ENCODE peak calls at places on chromosomes 2 and 18, in nine cellular contexts. Z, Y, Q, E, P, L, K, U and H are unnamed samples.

GRCh38 chr2:23549051-23549450 is 164.1 kb downstream of the KLHL29 start:
- DNase-seq in Q (no peak), L (no peak), U (no peak), E (no peak), Y (peak; percentile 20), Z (no peak), P (no peak), K (no peak), H (peak; percentile 23)

GRCh38 chr2:26352892-26353291 is 6.3 kb upstream of the ADGRF3 start:
- DNase-seq in P (peak; percentile 62), E (no peak), U (no peak), Z (no peak), Y (peak; percentile 76), Q (no peak), L (no peak), K (no peak), H (no peak)

GRCh38 chr2:240998706-240999000 is 235 bp downstream of the SNED1 start:
- DNase-seq in E (no peak), Z (no peak), P (no peak), Y (no peak), U (no peak), Q (no peak), K (no peak), L (no peak), H (no peak)

GRCh38 chr2:239239607-239240479 is 161.0 kb downstream of the HDAC4 start:
- DNase-seq in E (no peak), K (peak; percentile 83), L (no peak), P (no peak), Y (no peak), Q (no peak), U (peak; percentile 36), Z (no peak), H (peak; percentile 79)

GRCh38 chr18:2568129-2568528 is 3.2 kb downstream of the METTL4 start:
- DNase-seq in P (no peak), K (no peak), Z (no peak), Y (no peak), L (no peak), E (no peak), U (no peak), Q (no peak), H (no peak)

GRCh38 chr2:215540646-215541045 is 104.8 kb upstream of the FN1 start:
- DNase-seq in P (no peak), U (no peak), Z (no peak), L (peak; percentile 91), Q (no peak), K (peak; percentile 38), Y (peak; percentile 92), E (peak; percentile 83), H (no peak)

GRCh38 chr2:63614983-63615945 is 26.5 kb downstream of the MDH1 start:
- DNase-seq in L (no peak), Q (no peak), K (no peak), P (no peak), U (peak; percentile 35), Y (peak; percentile 27), E (peak; percentile 36), Z (no peak), H (no peak)

GRCh38 chr2:45004569-45005181 is 4.6 kb downstream of the SIX2 start:
- DNase-seq in E (no peak), Z (no peak), Q (no peak), P (no peak), U (no peak), Y (peak; percentile 35), L (no peak), K (no peak), H (no peak)

GRCh38 chr2:122713800-122714199 is 958.3 kb downstream of the TSN start:
- DNase-seq in U (no peak), L (no peak), Q (no peak), Z (no peak), P (no peak), K (no peak), Y (no peak), E (no peak), H (no peak)

GRCh38 chr2:73852020-73852419 is 23.3 kb downstream of the STAMBP start:
- DNase-seq in E (peak; percentile 89), L (peak; percentile 38), Y (peak; percentile 81), Z (no peak), K (no peak), P (peak; percentile 6), Q (no peak), U (peak; percentile 90), H (no peak)

GRCh38 chr2:185857676-185858075 is 119.1 kb downstream of the FSIP2 start:
- DNase-seq in Y (no peak), Q (no peak), L (peak; percentile 64), Z (no peak), P (no peak), E (peak; percentile 5), K (no peak), U (peak; percentile 3), H (no peak)